ENCODE peak calls at places on chromosomes 6 and 20, in eight cellular contexts. M is activated CD4-positive, alpha-beta T cell treated with anti-CD3 and anti-CD28 coated beads, Interleukin-2, amount 10 ng/mL, durations not matched to agents 7 days and 5 days; C is H9; H is AG20443; Y is heart left ventricle; Z is neuronal stem cell; A is iPS-NIHi11; J is stimulated activated CD4-positive, alpha-beta T cell treated with anti-CD3 and anti-CD28 coated beads, Interleukin-12 subunit alpha, Interleukin-12 subunit beta, amount 100 ng/mL, for 48 hours. P is an unnamed sample.

GRCh38 chr6:158793432-158793831 is 25.7 kb downstream of the EZR start:
- DNase-seq in Z (no peak), C (no peak), H (peak; percentile 57), J (no peak), Y (no peak), A (peak; percentile 51), M (no peak), P (no peak)

GRCh38 chr6:164227952-164228522 is 813.5 kb downstream of the QKI start:
- DNase-seq in C (no peak), J (no peak), M (no peak), A (no peak), H (no peak), Z (no peak), Y (no peak), P (no peak)

GRCh38 chr6:65760285-65760684 is 53.3 kb upstream of the EYS start:
- DNase-seq in A (no peak), H (peak; percentile 14), M (no peak), C (no peak), J (no peak), Y (no peak), Z (peak; percentile 17), P (no peak)

GRCh38 chr6:36319834-36320233 is 16.9 kb downstream of the BNIP5 start:
- DNase-seq in Z (no peak), C (no peak), A (no peak), M (no peak), Y (no peak), J (no peak), H (no peak), P (no peak)

GRCh38 chr6:113903666-113904330 is 46.7 kb downstream of the MARCKS start:
- DNase-seq in J (no peak), A (no peak), C (no peak), M (no peak), Y (peak; percentile 50), H (peak; percentile 64), Z (no peak), P (peak; percentile 61)

GRCh38 chr6:113120577-113121285 is 736.4 kb upstream of the MARCKS start:
- DNase-seq in C (no peak), Y (no peak), J (no peak), H (peak; percentile 73), A (no peak), Z (no peak), M (no peak), P (no peak)

GRCh38 chr6:34556031-34556471 is at the start of gene SPDEF:
- DNase-seq in M (no peak), J (no peak), C (no peak), Z (no peak), Y (no peak), H (no peak), A (no peak), P (no peak)

GRCh38 chr20:3846378-3846739 is 275 bp upstream of the MAVS start:
- DNase-seq in H (no peak), A (no peak), Y (no peak), C (no peak), Z (no peak), J (no peak), M (no peak), P (no peak)

GRCh38 chr6:141653590-141653989 is 479.1 kb upstream of the GJE1 start:
- DNase-seq in A (no peak), M (no peak), J (no peak), H (no peak), Y (no peak), Z (no peak), C (no peak), P (no peak)

GRCh38 chr20:50144362-50144761 is 9.2 kb downstream of the PEDS1 start:
- DNase-seq in Z (no peak), A (no peak), M (no peak), J (no peak), H (peak; percentile 90), Y (peak; percentile 72), C (no peak), P (no peak)

GRCh38 chr6:96939019-96939805 is 14.7 kb downstream of the KLHL32 start:
- DNase-seq in Z (no peak), A (no peak), C (no peak), J (no peak), H (peak; percentile 19), M (no peak), Y (no peak), P (peak; percentile 50)

GRCh38 chr20:18666803-18667460 is 79.1 kb downstream of the DTD1 start:
- DNase-seq in H (no peak), C (no peak), M (no peak), A (no peak), Y (no peak), Z (no peak), J (no peak), P (no peak)

GRCh38 chr6:10396775-10397174 is 18.1 kb downstream of the TFAP2A start:
- DNase-seq in A (no peak), Y (no peak), J (no peak), H (no peak), C (no peak), M (no peak), Z (no peak), P (no peak)

GRCh38 chr6:160261991-160262718 is 3.5 kb upstream of the SLC22A2 start:
- DNase-seq in J (no peak), M (no peak), A (peak; percentile 58), C (peak; percentile 47), H (no peak), Y (no peak), Z (no peak), P (peak; percentile 28)

GRCh38 chr6:33620158-33620583 is 951 bp upstream of the ITPR3 start:
- DNase-seq in H (peak; percentile 42), J (peak; percentile 32), Y (peak; percentile 44), M (peak; percentile 58), Z (no peak), C (peak; percentile 55), A (peak; percentile 48), P (peak; percentile 55)

GRCh38 chr6:28537065-28537464 is 11.4 kb downstream of the GPX5 start:
- DNase-seq in J (no peak), M (no peak), Z (no peak), H (peak; percentile 18), A (peak; percentile 40), Y (no peak), C (peak; percentile 53), P (no peak)

GRCh38 chr6:133504761-133505160 is 263.6 kb downstream of the EYA4 start:
- DNase-seq in M (no peak), Y (no peak), Z (no peak), A (no peak), C (no peak), J (no peak), H (no peak), P (peak; percentile 30)

GRCh38 chr20:60026010-60026409 is 67.8 kb downstream of the CDH26 start:
- DNase-seq in J (no peak), M (no peak), Y (no peak), Z (no peak), H (no peak), C (no peak), A (no peak), P (no peak)

GRCh38 chr6:160634706-160635105 is 29.4 kb downstream of the LPA start:
- DNase-seq in J (no peak), M (peak; percentile 6), H (peak; percentile 53), A (peak; percentile 39), C (no peak), Y (no peak), Z (no peak), P (no peak)

GRCh38 chr6:83221886-83222479 is 28.8 kb downstream of the RWDD2A start:
- DNase-seq in Y (no peak), A (peak; percentile 19), H (peak; percentile 25), M (no peak), Z (peak; percentile 29), J (no peak), C (no peak), P (no peak)

GRCh38 chr6:4848382-4849068 is 72.3 kb downstream of the CDYL start:
- DNase-seq in A (no peak), J (no peak), Z (no peak), M (no peak), H (no peak), Y (peak; percentile 34), C (peak; percentile 55), P (no peak)

GRCh38 chr20:46058656-46059281 is 29.8 kb downstream of the SLC12A5 start:
- DNase-seq in J (no peak), Z (peak; percentile 29), Y (no peak), C (peak; percentile 74), M (no peak), H (peak; percentile 45), A (peak; percentile 60), P (no peak)

GRCh38 chr20:14826926-14827325 is 489.5 kb upstream of the FLRT3 start:
- DNase-seq in M (no peak), Z (no peak), C (no peak), A (no peak), Y (no peak), J (no peak), H (no peak), P (no peak)

GRCh38 chr20:60050193-60050960 is 92.2 kb downstream of the CDH26 start:
- DNase-seq in J (no peak), Z (no peak), H (no peak), M (no peak), Y (no peak), C (peak; percentile 78), A (peak; percentile 61), P (no peak)

GRCh38 chr6:109686566-109686965 is 4.4 kb downstream of the AK9 start:
- DNase-seq in M (no peak), Z (no peak), J (no peak), C (no peak), A (no peak), H (no peak), Y (no peak), P (no peak)

GRCh38 chr6:149366237-149366921 is 33.7 kb upstream of the SUMO4 start:
- DNase-seq in A (no peak), J (no peak), C (no peak), Y (no peak), Z (no peak), H (no peak), M (peak; percentile 40), P (no peak)

GRCh38 chr6:141788096-141788495 is 344.6 kb upstream of the GJE1 start:
- DNase-seq in C (no peak), Y (no peak), J (no peak), Z (no peak), H (no peak), A (no peak), M (no peak), P (no peak)

GRCh38 chr20:64156136-64156885 is 7.9 kb upstream of the MYT1 start:
- DNase-seq in H (no peak), C (no peak), J (no peak), A (no peak), Y (no peak), M (no peak), Z (no peak), P (no peak)